ENCODE peak calls at places on chromosome X, in four cellular contexts. W is K562, I is HepG2, Q is H1. M is an unnamed sample.

GRCh38 chrX:41558531-41558930 is 111.4 kb downstream of the NYX start:
- DNase-seq in W (peak), I (no peak), Q (no peak), M (peak)

GRCh38 chrX:1313788-1314187 is 22.8 kb upstream of the IL3RA start:
- DNase-seq in W (no peak), I (no peak), Q (no peak), M (no peak)

GRCh38 chrX:3393168-3393567 is 46.7 kb upstream of the MXRA5 start:
- DNase-seq in W (no peak), I (no peak), Q (no peak), M (no peak)

GRCh38 chrX:33339219-33339618 is 127.9 kb upstream of the DMD start:
- DNase-seq in W (no peak), I (no peak), Q (no peak), M (no peak)

GRCh38 chrX:109629310-109629709 is 4.3 kb upstream of the KCNE5 start:
- DNase-seq in W (no peak), I (no peak), Q (no peak), M (no peak)

GRCh38 chrX:47191331-47191730 is 2.3 kb upstream of the UBA1 start:
- DNase-seq in W (no peak), I (no peak), Q (no peak), M (no peak)

GRCh38 chrX:148784859-148785655 is 284.6 kb downstream of the AFF2 start:
- DNase-seq in W (no peak), I (no peak), Q (no peak), M (no peak)

GRCh38 chrX:77953708-77954107 is 15.7 kb downstream of the PGAM4 start:
- DNase-seq in W (no peak), I (no peak), Q (no peak), M (peak)

GRCh38 chrX:104319346-104319745 is 64.6 kb upstream of the ESX1 start:
- DNase-seq in W (no peak), I (no peak), Q (no peak), M (no peak)

GRCh38 chrX:54292755-54293154 is 65.1 kb downstream of the WNK3 start:
- DNase-seq in W (no peak), I (peak), Q (no peak), M (no peak)

GRCh38 chrX:47581731-47582647 is at the start of gene TIMP1:
- DNase-seq in W (peak), I (peak), Q (no peak), M (peak)

GRCh38 chrX:109842611-109843010 is 109.6 kb upstream of the ACSL4 start:
- DNase-seq in W (no peak), I (no peak), Q (no peak), M (no peak)

GRCh38 chrX:16436348-16437188 is 213.4 kb upstream of the S100G start:
- DNase-seq in W (peak), I (peak), Q (peak), M (peak)

GRCh38 chrX:10660171-10660570 is 39.8 kb upstream of the MID1 start:
- DNase-seq in W (no peak), I (no peak), Q (peak), M (no peak)

GRCh38 chrX:13755254-13755653 is 20.7 kb downstream of the OFD1 start:
- DNase-seq in W (no peak), I (no peak), Q (no peak), M (no peak)

GRCh38 chrX:1165535-1166196 is 46.8 kb downstream of the CRLF2 start:
- DNase-seq in W (no peak), I (no peak), Q (no peak), M (peak)

GRCh38 chrX:153935326-153935851 is 552 bp upstream of the NAA10 start:
- DNase-seq in W (peak), I (no peak), Q (no peak), M (no peak)

GRCh38 chrX:155745792-155746191 is 133.0 kb upstream of the TMLHE start:
- DNase-seq in W (peak), I (peak), Q (no peak), M (peak)

GRCh38 chrX:345020-345925 is 26.7 kb upstream of the GTPBP6 start:
- DNase-seq in W (no peak), I (no peak), Q (no peak), M (no peak)

GRCh38 chrX:150324035-150324728 is 38.9 kb upstream of the MAMLD1 start:
- DNase-seq in W (no peak), I (peak), Q (no peak), M (peak)

GRCh38 chrX:154082396-154083133 is 15.0 kb downstream of the MECP2 start:
- DNase-seq in W (no peak), I (no peak), Q (no peak), M (peak)

GRCh38 chrX:115030635-115031034 is 13.2 kb upstream of the IL13RA2 start:
- DNase-seq in W (no peak), I (no peak), Q (no peak), M (no peak)

GRCh38 chrX:128928636-128929035 is 594.7 kb downstream of the SMARCA1 start:
- DNase-seq in W (no peak), I (no peak), Q (no peak), M (no peak)

DNA sequence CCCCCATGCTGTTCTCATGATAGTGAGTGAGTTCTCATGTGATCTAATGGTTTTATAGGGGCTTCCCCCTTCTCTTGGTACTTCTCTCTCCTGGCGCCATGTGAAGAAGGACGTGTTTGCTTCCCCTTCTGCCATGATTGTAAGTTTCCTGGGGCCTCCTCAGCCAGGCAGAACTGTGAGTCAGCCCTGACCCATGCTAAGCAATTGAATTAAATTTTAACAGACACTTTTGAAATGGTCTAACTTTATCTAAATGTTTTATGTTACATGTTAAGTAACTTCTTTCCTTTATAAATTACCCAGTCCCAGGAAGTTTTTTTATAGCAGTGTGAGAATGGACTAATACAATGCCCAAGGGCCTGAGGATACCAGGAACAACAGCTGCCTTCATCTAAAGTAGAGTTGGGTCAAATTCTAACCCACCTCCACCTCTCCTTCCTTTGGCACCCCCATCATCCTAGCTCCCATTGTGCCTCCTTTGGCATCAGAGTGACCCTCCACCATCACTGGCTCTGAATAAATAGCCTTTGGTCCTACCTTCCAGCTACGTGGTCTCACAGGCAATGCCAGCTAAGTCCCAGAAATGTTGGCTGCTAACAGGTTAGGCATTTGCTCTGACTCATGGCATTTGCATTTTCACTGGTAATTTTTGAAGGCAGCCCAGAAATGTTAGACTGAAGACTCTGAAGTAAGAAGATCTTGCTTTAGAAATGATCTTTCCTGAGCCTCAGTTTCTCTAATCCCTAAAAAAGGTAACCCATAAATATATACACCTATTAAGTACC is 182.1 kb downstream of the MOSPD2 start:
- DNase-seq in W (no peak), I (no peak), Q (no peak), M (no peak)
- TF ChIP-seq JUN in W (no peak), I (no peak), Q (no peak), M (no peak)

DNA sequence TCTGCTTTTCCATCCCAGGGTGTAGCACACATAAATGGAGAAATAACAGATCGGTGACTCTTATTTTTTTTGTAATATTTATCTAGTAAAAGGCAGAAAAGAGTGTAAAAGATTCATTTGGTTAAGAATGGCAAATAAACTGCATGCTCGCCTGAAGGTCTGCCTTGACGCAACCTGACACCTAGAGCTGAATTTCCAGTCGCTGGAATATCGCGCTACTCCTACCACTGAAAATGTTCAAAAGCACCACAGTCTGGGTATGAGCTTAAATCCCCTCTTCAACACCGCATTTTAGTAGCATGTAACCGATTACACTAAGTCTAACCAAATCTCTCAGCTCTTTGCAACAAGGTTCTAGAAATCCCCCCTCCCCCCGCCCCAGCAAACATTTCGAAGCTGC is 1.6 kb downstream of the FGF13 start:
- DNase-seq in W (no peak), I (no peak), Q (no peak), M (no peak)
- TF ChIP-seq CHD2 in W (no peak), I (no peak), Q (no peak), M (no peak)

DNA sequence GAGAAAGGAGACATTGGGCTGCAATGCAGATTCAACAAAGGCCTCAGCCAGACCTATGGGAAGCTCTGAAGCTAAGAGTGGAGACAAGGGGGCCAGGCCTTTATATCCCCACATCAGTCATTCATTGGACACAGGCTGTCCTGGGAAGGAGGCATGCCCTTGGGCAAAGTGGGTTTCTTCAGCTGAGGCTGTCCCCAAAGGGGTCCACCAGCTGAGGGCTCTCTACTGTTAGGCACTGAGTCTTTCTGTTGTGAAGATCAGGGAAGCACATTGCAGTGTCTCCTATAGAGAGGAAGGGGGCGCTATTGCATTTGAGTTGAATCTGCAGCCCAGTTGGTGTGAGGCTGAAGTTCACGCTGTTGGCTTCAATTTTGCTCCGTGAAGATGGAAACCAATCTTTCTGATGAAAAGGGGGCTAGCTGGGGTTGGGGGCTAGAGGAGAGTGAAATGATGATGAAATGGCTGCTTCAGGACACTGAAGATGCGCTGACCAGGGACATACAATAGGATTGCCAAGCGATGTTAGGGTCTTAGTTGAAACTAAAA is 48.0 kb downstream of the SLC25A5 start:
- DNase-seq in W (peak), I (peak), Q (no peak), M (peak)
- TF ChIP-seq JUN in W (no peak), I (no peak), Q (no peak), M (no peak)

GRCh38 chrX:84219551-84219950 is 31.6 kb upstream of the RPS6KA6 start:
- DNase-seq in W (no peak), I (no peak), Q (no peak), M (no peak)
- TF ChIP-seq CHD2 in W (no peak), I (no peak), Q (no peak), M (no peak)

GRCh38 chrX:63718010-63718694 is 66.9 kb downstream of the ARHGEF9 start:
- DNase-seq in W (no peak), I (no peak), Q (no peak), M (no peak)
- TF ChIP-seq JUN in W (no peak), I (no peak), Q (no peak), M (no peak)

GRCh38 chrX:48896611-48897011 is 957 bp downstream of the TIMM17B start:
- DNase-seq in W (no peak), I (no peak), Q (no peak), M (no peak)
- TF ChIP-seq CHD2 in W (no peak), I (no peak), Q (no peak), M (no peak)

GRCh38 chrX:38799995-38800394 is 1.3 kb upstream of the MID1IP1 start:
- DNase-seq in W (no peak), I (peak), Q (no peak), M (peak)

GRCh38 chrX:38803286-38803608 is 2.0 kb downstream of the MID1IP1 start:
- DNase-seq in W (no peak), I (no peak), Q (no peak), M (no peak)

GRCh38 chrX:38798956-38799355 is 2.3 kb upstream of the MID1IP1 start:
- DNase-seq in W (no peak), I (no peak), Q (no peak), M (no peak)

GRCh38 chrX:38803609-38804480 is 2.6 kb downstream of the MID1IP1 start:
- DNase-seq in W (peak), I (peak), Q (peak), M (peak)

DNA sequence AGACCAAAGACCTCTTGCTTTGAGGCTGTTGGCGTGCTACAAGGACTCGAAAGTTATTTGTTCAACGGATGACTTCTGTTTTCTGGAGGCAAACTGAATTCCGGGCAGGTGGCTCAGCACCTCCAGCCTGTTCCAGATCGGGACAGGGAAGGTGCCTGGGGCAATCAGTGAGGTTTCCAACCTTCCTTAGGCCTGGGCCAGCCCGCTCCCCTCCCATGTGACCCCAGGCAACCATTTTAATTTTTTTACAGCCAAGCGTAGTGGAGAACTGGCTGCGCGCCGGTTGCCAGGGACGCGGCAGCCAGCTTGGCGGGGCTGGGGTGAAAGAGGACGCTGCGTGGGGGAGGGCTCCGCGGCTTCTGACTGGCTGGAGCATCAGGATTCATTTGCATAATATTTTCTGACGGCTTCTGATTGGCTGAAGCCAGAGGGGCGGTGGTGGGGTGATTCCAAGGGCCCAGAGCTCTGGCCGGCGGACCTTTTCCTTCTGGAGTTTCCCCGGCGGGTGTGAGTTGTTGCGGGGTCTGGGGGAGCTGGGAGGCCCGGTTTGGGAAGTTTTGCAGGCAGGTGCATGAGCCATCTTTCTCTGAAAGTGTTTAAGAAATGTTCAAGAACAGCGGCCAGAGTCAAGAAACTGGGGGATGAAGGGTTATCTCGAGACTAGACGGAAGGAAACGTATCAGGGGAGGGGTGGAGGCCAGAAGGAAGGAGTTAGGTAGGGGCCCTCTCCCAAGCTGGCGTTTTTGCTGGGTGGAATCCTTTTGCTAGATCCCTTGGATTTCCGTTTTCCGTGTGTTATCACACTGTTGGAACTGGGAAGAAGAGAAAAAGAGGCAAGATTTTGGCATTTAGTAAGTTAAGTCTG is at the start of gene MID1IP1:
- DNase-seq in W (peak), I (peak), Q (peak), M (peak)
- TF ChIP-seq JUN in W (no peak), I (no peak), Q (no peak), M (peak)

GRCh38 chrX:87391742-87392141 is 125.9 kb upstream of the KLHL4 start:
- DNase-seq in W (no peak), I (no peak), Q (no peak), M (no peak)

GRCh38 chrX:87388381-87388780 is 129.2 kb upstream of the KLHL4 start:
- DNase-seq in W (no peak), I (no peak), Q (no peak), M (no peak)

GRCh38 chrX:87397103-87397886 is 120.3 kb upstream of the KLHL4 start:
- DNase-seq in W (no peak), I (no peak), Q (no peak), M (no peak)

GRCh38 chrX:87392369-87392768 is 125.2 kb upstream of the KLHL4 start:
- DNase-seq in W (peak), I (no peak), Q (no peak), M (no peak)
- TF ChIP-seq CHD2 in W (no peak), I (no peak), Q (no peak), M (no peak)

GRCh38 chrX:79270401-79270800 is 96.7 kb downstream of the ITM2A start:
- DNase-seq in W (peak), I (no peak), Q (peak), M (peak)
- TF ChIP-seq JUN in W (no peak), I (no peak), Q (no peak), M (no peak)

GRCh38 chrX:45768666-45769065 is 568.0 kb upstream of the DIPK2B start:
- DNase-seq in W (no peak), I (no peak), Q (no peak), M (no peak)

GRCh38 chrX:45765281-45765680 is 564.6 kb upstream of the DIPK2B start:
- DNase-seq in W (no peak), I (no peak), Q (no peak), M (no peak)

GRCh38 chrX:45765726-45766125 is 565.0 kb upstream of the DIPK2B start:
- DNase-seq in W (no peak), I (no peak), Q (no peak), M (no peak)

GRCh38 chrX:45769919-45770582 is 569.4 kb upstream of the DIPK2B start:
- DNase-seq in W (peak), I (peak), Q (no peak), M (peak)

GRCh38 chrX:45767021-45767491 is 566.4 kb upstream of the DIPK2B start:
- DNase-seq in W (no peak), I (no peak), Q (no peak), M (peak)
- TF ChIP-seq CHD2 in W (no peak), I (no peak), Q (no peak), M (no peak)

M was measured in A549.